ENCODE peak calls at places on chromosomes 11 and 22, in eight cellular contexts. G is CD8-positive, alpha-beta T cell; S is natural killer cell; T is T-cell; O is activated T-cell treated with anti-CD3 and anti-CD28 coated beads, Interleukin-2, amount 50 U/mL, for 4 hours; Z is right cardiac atrium; N is stimulated activated memory B cell treated with anti-CD40 and anti-IgM and Interleukin-4, amounts not matched to agents 10 μg/mL and 1 μg/mL and 100 μg/mL, for 72 hours; A is Right ventricle myocardium inferior. P is an unnamed sample.
A peak's percentile ranks its signal among the peaks of the same experiment; 100 is the strongest.

GRCh38 chr11:100706179-100706578 is 19.1 kb downstream of the ARHGAP42 start:
- ATAC-seq in N (no peak), S (no peak), Z (no peak), T (no peak), A (no peak), O (no peak), G (no peak), P (no peak)

GRCh38 chr11:1351278-1351937 is 38.3 kb upstream of the BRSK2 start:
- ATAC-seq in T (no peak), O (no peak), G (no peak), A (no peak), Z (no peak), N (no peak), S (no peak), P (no peak)

GRCh38 chr22:39622881-39623367 is 52.4 kb downstream of the CACNA1I start:
- ATAC-seq in S (peak; percentile 58), G (peak; percentile 72), T (peak; percentile 64), N (peak; percentile 46), Z (no peak), O (peak; percentile 61), A (peak; percentile 38), P (peak; percentile 61)

GRCh38 chr11:71311928-71312510 is 59.6 kb upstream of the SHANK2 start:
- ATAC-seq in A (no peak), O (no peak), T (no peak), Z (no peak), N (no peak), G (no peak), S (no peak), P (no peak)

GRCh38 chr22:49999063-49999900 is 13.3 kb downstream of the IL17REL start:
- ATAC-seq in A (no peak), G (peak; percentile 68), Z (peak; percentile 4), T (peak; percentile 59), O (peak; percentile 57), N (no peak), S (peak; percentile 69), P (peak; percentile 34)

GRCh38 chr22:25201557-25202273 is 2.1 kb downstream of the CRYBB3 start:
- ATAC-seq in T (no peak), Z (no peak), S (no peak), A (no peak), G (no peak), O (no peak), N (no peak), P (no peak)

GRCh38 chr11:9850224-9850895 is 186.5 kb downstream of the SWAP70 start:
- ATAC-seq in S (no peak), Z (no peak), T (no peak), A (no peak), G (no peak), N (no peak), O (no peak), P (no peak)

GRCh38 chr22:48186121-48186790 is 1423.8 kb downstream of the TBC1D22A start:
- ATAC-seq in Z (no peak), T (no peak), N (no peak), G (no peak), O (no peak), A (no peak), S (no peak), P (no peak)

GRCh38 chr11:70038034-70038834 is 39.9 kb upstream of the ANO1 start:
- ATAC-seq in A (no peak), Z (no peak), S (no peak), O (no peak), T (no peak), N (no peak), G (no peak), P (no peak)

GRCh38 chr11:9962722-9963121 is 298.8 kb downstream of the SWAP70 start:
- ATAC-seq in O (no peak), T (no peak), G (no peak), Z (no peak), S (no peak), A (no peak), N (peak; percentile 87), P (no peak)

GRCh38 chr11:75873417-75874148 is 58.6 kb downstream of the UVRAG start:
- ATAC-seq in S (no peak), G (no peak), T (no peak), N (peak; percentile 92), O (peak; percentile 14), A (no peak), Z (no peak), P (peak; percentile 66)

GRCh38 chr22:44807232-44807631 is 54.9 kb downstream of the ARHGAP8 start:
- ATAC-seq in O (no peak), A (no peak), G (no peak), T (no peak), N (no peak), S (no peak), Z (no peak), P (no peak)

GRCh38 chr22:20062766-20063083 is 17.3 kb upstream of the DGCR8 start:
- ATAC-seq in Z (no peak), O (no peak), G (no peak), T (no peak), S (no peak), A (no peak), N (no peak), P (no peak)

GRCh38 chr11:118373263-118373662 is 13.9 kb downstream of the UBE4A start:
- ATAC-seq in Z (no peak), O (no peak), S (no peak), A (no peak), G (no peak), N (no peak), T (no peak), P (no peak)

GRCh38 chr11:130371004-130371590 is 56.4 kb upstream of the ZBTB44 start:
- ATAC-seq in Z (no peak), S (no peak), O (no peak), T (no peak), G (no peak), A (no peak), N (no peak), P (no peak)

GRCh38 chr11:126573325-126574076 is 218.0 kb downstream of the ST3GAL4 start:
- ATAC-seq in A (no peak), N (no peak), T (no peak), G (no peak), Z (no peak), S (no peak), O (no peak), P (no peak)

GRCh38 chr22:27578937-27579617 is 222.5 kb downstream of the MN1 start:
- ATAC-seq in S (no peak), N (no peak), T (no peak), G (no peak), Z (no peak), A (no peak), O (no peak), P (no peak)